ENCODE peak calls at places on chromosomes 2 and 18, in ten cellular contexts. N is brain microvascular endothelial cell; L is HFF-Myc; P is COR-L47; R is NCI-H2107; G is activated CD4-positive, alpha-beta memory T cell treated with anti-CD3 and anti-CD28 coated beads, Interleukin-2, amount 10 ng/mL, durations not matched to agents 7 days and 5 days; A is WTC11; B is left cardiac atrium; C is non-pigmented ciliary epithelial cell; Q is stimulated activated CD4-positive, alpha-beta T cell treated with anti-CD3 and anti-CD28 coated beads, Interleukin-15, amount 100 ng/mL, for 1 hour. W is an unnamed sample.

GRCh38 chr2:202147775-202148174 is 74.7 kb downstream of the KIAA2012 start:
- DNase-seq in N (peak), C (no peak), B (no peak), A (no peak), P (no peak), G (no peak), L (no peak), R (no peak), Q (no peak), W (no peak)

GRCh38 chr2:46335404-46335965 is 38.3 kb downstream of the EPAS1 start:
- DNase-seq in B (peak), G (no peak), P (no peak), C (no peak), Q (no peak), N (peak), A (peak), L (no peak), R (no peak), W (peak)

GRCh38 chr2:238290079-238290478 is 1.7 kb upstream of the PER2 start:
- DNase-seq in Q (no peak), P (peak), A (peak), B (peak), R (peak), G (no peak), C (no peak), L (no peak), N (no peak), W (peak)

GRCh38 chr2:230796280-230796862 is 68.4 kb upstream of the ITM2C start:
- DNase-seq in L (no peak), Q (no peak), G (no peak), R (no peak), N (peak), C (no peak), B (no peak), P (no peak), A (no peak), W (no peak)

GRCh38 chr2:3465844-3466481 is 53.4 kb downstream of the ADI1 start:
- DNase-seq in P (no peak), L (peak), A (no peak), C (peak), Q (no peak), B (peak), R (no peak), N (peak), G (no peak), W (no peak)

GRCh38 chr2:130877258-130877657 is 40.5 kb downstream of the ARHGEF4 start:
- DNase-seq in Q (no peak), L (no peak), P (no peak), N (no peak), A (no peak), R (no peak), B (no peak), C (no peak), G (no peak), W (no peak)

GRCh38 chr2:30942430-30942829 is 135.2 kb upstream of the CAPN13 start:
- DNase-seq in R (no peak), L (no peak), G (no peak), N (no peak), P (no peak), B (no peak), A (no peak), C (no peak), Q (no peak), W (no peak)

GRCh38 chr2:136375017-136375901 is 257.3 kb upstream of the CXCR4 start:
- DNase-seq in G (peak), Q (no peak), N (no peak), C (no peak), R (no peak), L (no peak), A (no peak), P (no peak), B (no peak), W (no peak)

GRCh38 chr2:24508878-24509277 is 17.8 kb downstream of the NCOA1 start:
- DNase-seq in B (no peak), Q (no peak), G (no peak), C (no peak), N (no peak), P (no peak), L (no peak), A (no peak), R (no peak), W (no peak)

GRCh38 chr2:38690499-38691420 is 24.8 kb downstream of the GALM start:
- DNase-seq in L (peak), N (peak), G (no peak), A (no peak), R (no peak), Q (no peak), B (no peak), C (peak), P (no peak), W (no peak)

GRCh38 chr2:237282568-237283128 is 131.3 kb downstream of the COL6A3 start:
- DNase-seq in A (no peak), C (no peak), L (no peak), P (no peak), R (no peak), Q (no peak), N (no peak), B (no peak), G (no peak), W (no peak)

GRCh38 chr18:67417864-67418523 is 98.5 kb downstream of the DSEL start:
- DNase-seq in N (peak), L (no peak), Q (no peak), A (no peak), C (no peak), B (no peak), G (peak), P (no peak), R (peak), W (no peak)

GRCh38 chr2:96527990-96528679 is 8.4 kb upstream of the ARID5A start:
- DNase-seq in N (peak), L (no peak), C (no peak), A (no peak), R (no peak), P (no peak), B (peak), G (peak), Q (peak), W (no peak)

GRCh38 chr2:66602341-66602740 is 167.4 kb downstream of the MEIS1 start:
- DNase-seq in A (no peak), N (no peak), B (no peak), G (no peak), P (no peak), L (no peak), C (no peak), Q (no peak), R (no peak), W (no peak)

GRCh38 chr2:16197504-16198147 is 257.3 kb downstream of the MYCN start:
- DNase-seq in A (no peak), R (no peak), Q (no peak), P (no peak), C (no peak), G (no peak), N (no peak), L (no peak), B (no peak), W (no peak)

GRCh38 chr2:240431663-240432424 is 3.6 kb upstream of the GPC1 start:
- DNase-seq in G (no peak), C (no peak), B (no peak), R (no peak), Q (no peak), P (no peak), N (no peak), A (no peak), L (no peak), W (no peak)

GRCh38 chr2:14632133-14632936 is at the start of gene LRATD1:
- DNase-seq in B (peak), N (peak), A (peak), Q (no peak), R (peak), P (peak), L (no peak), C (peak), G (no peak), W (peak)

GRCh38 chr2:206457188-206457634 is 13.9 kb downstream of the ADAM23 start:
- DNase-seq in C (no peak), G (no peak), N (no peak), A (no peak), L (no peak), P (no peak), Q (no peak), R (no peak), B (no peak), W (no peak)

GRCh38 chr2:11077411-11077810 is 77.9 kb upstream of the SLC66A3 start:
- DNase-seq in R (no peak), N (no peak), C (no peak), B (no peak), P (no peak), G (no peak), L (no peak), A (no peak), Q (no peak), W (no peak)

GRCh38 chr18:63016270-63016669 is 300.9 kb downstream of the PHLPP1 start:
- DNase-seq in A (peak), L (peak), C (peak), B (peak), P (peak), R (peak), N (peak), G (peak), Q (peak), W (peak)

GRCh38 chr18:77765468-77765867 is 515.8 kb downstream of the GALR1 start:
- DNase-seq in C (no peak), N (peak), P (peak), R (peak), Q (no peak), A (peak), L (no peak), B (no peak), G (no peak), W (peak)

GRCh38 chr18:50523165-50523564 is 36.7 kb upstream of the MAPK4 start:
- DNase-seq in N (no peak), B (no peak), A (no peak), Q (no peak), R (no peak), C (no peak), L (no peak), G (no peak), P (no peak), W (no peak)

GRCh38 chr2:150286730-150287362 is 200.6 kb downstream of the RND3 start:
- DNase-seq in R (no peak), N (no peak), Q (no peak), A (no peak), G (no peak), L (no peak), P (no peak), C (no peak), B (no peak), W (no peak)

GRCh38 chr2:54908591-54908990 is 141.7 kb downstream of the RTN4 start:
- DNase-seq in P (no peak), C (no peak), N (no peak), R (no peak), G (no peak), L (no peak), A (no peak), B (no peak), Q (no peak), W (no peak)

GRCh38 chr18:24271381-24272331 is 126.0 kb downstream of the OSBPL1A start:
- DNase-seq in G (no peak), R (no peak), N (peak), L (no peak), P (peak), Q (no peak), A (peak), B (peak), C (peak), W (peak)

GRCh38 chr2:98731709-98732349 is 897 bp upstream of the MGAT4A start:
- DNase-seq in P (no peak), B (no peak), Q (no peak), R (no peak), N (no peak), C (no peak), L (no peak), G (no peak), A (no peak), W (no peak)